ENCODE peak calls at places on chromosomes 7 and 10, in seven cellular contexts. One of them, this sample, is unnamed.

GRCh38 chr7:73992104-73992562 is 35.8 kb upstream of the ELN start:
- DNase-seq in CD4-positive, CD25-positive, alpha-beta regulatory T cell: no peak
- DNase-seq in activated CD8-positive, alpha-beta memory T cell treated with anti-CD3 and anti-CD28 coated beads, Interleukin-2, amount 50 U/mL, for 48 hours: no peak
- DNase-seq in activated CD8-positive, alpha-beta T cell treated with anti-CD3 and anti-CD28 coated beads, Interleukin-2, amount 10 ng/mL, durations not matched to agents 7 days and 5 days: no peak
- DNase-seq in GM04504: peak
- DNase-seq in aorta: peak
- DNase-seq in AML-193: no peak
- DNase-seq in this sample: no peak

GRCh38 chr10:34791947-34792346 is 23.1 kb downstream of the PARD3 start:
- DNase-seq in GM04504: no peak
- DNase-seq in activated CD8-positive, alpha-beta memory T cell treated with anti-CD3 and anti-CD28 coated beads, Interleukin-2, amount 50 U/mL, for 48 hours: no peak
- DNase-seq in CD4-positive, CD25-positive, alpha-beta regulatory T cell: no peak
- DNase-seq in activated CD8-positive, alpha-beta T cell treated with anti-CD3 and anti-CD28 coated beads, Interleukin-2, amount 10 ng/mL, durations not matched to agents 7 days and 5 days: no peak
- DNase-seq in AML-193: no peak
- DNase-seq in aorta: no peak
- DNase-seq in this sample: no peak

GRCh38 chr7:156836443-156836842 is 56.5 kb downstream of the LMBR1 start:
- DNase-seq in GM04504: no peak
- DNase-seq in aorta: no peak
- DNase-seq in AML-193: no peak
- DNase-seq in activated CD8-positive, alpha-beta T cell treated with anti-CD3 and anti-CD28 coated beads, Interleukin-2, amount 10 ng/mL, durations not matched to agents 7 days and 5 days: no peak
- DNase-seq in CD4-positive, CD25-positive, alpha-beta regulatory T cell: no peak
- DNase-seq in activated CD8-positive, alpha-beta memory T cell treated with anti-CD3 and anti-CD28 coated beads, Interleukin-2, amount 50 U/mL, for 48 hours: no peak
- DNase-seq in this sample: no peak

GRCh38 chr7:139292821-139293220 is 48.3 kb upstream of the FMC1 start:
- DNase-seq in CD4-positive, CD25-positive, alpha-beta regulatory T cell: no peak
- DNase-seq in AML-193: no peak
- DNase-seq in activated CD8-positive, alpha-beta T cell treated with anti-CD3 and anti-CD28 coated beads, Interleukin-2, amount 10 ng/mL, durations not matched to agents 7 days and 5 days: no peak
- DNase-seq in aorta: no peak
- DNase-seq in activated CD8-positive, alpha-beta memory T cell treated with anti-CD3 and anti-CD28 coated beads, Interleukin-2, amount 50 U/mL, for 48 hours: no peak
- DNase-seq in GM04504: no peak
- DNase-seq in this sample: no peak

GRCh38 chr7:28572321-28573058 is 160.2 kb downstream of the CREB5 start:
- DNase-seq in GM04504: no peak
- DNase-seq in aorta: no peak
- DNase-seq in CD4-positive, CD25-positive, alpha-beta regulatory T cell: no peak
- DNase-seq in activated CD8-positive, alpha-beta T cell treated with anti-CD3 and anti-CD28 coated beads, Interleukin-2, amount 10 ng/mL, durations not matched to agents 7 days and 5 days: no peak
- DNase-seq in activated CD8-positive, alpha-beta memory T cell treated with anti-CD3 and anti-CD28 coated beads, Interleukin-2, amount 50 U/mL, for 48 hours: no peak
- DNase-seq in AML-193: no peak
- DNase-seq in this sample: no peak

GRCh38 chr7:73856941-73857340 is 4.0 kb upstream of the TMEM270 start:
- DNase-seq in activated CD8-positive, alpha-beta memory T cell treated with anti-CD3 and anti-CD28 coated beads, Interleukin-2, amount 50 U/mL, for 48 hours: no peak
- DNase-seq in aorta: no peak
- DNase-seq in activated CD8-positive, alpha-beta T cell treated with anti-CD3 and anti-CD28 coated beads, Interleukin-2, amount 10 ng/mL, durations not matched to agents 7 days and 5 days: no peak
- DNase-seq in CD4-positive, CD25-positive, alpha-beta regulatory T cell: no peak
- DNase-seq in GM04504: no peak
- DNase-seq in AML-193: no peak
- DNase-seq in this sample: no peak

GRCh38 chr7:4201566-4201965 is 480.5 kb upstream of the FOXK1 start:
- DNase-seq in activated CD8-positive, alpha-beta memory T cell treated with anti-CD3 and anti-CD28 coated beads, Interleukin-2, amount 50 U/mL, for 48 hours: no peak
- DNase-seq in AML-193: no peak
- DNase-seq in CD4-positive, CD25-positive, alpha-beta regulatory T cell: no peak
- DNase-seq in GM04504: no peak
- DNase-seq in activated CD8-positive, alpha-beta T cell treated with anti-CD3 and anti-CD28 coated beads, Interleukin-2, amount 10 ng/mL, durations not matched to agents 7 days and 5 days: no peak
- DNase-seq in aorta: no peak
- DNase-seq in this sample: no peak

GRCh38 chr7:155344618-155345433 is 47.1 kb downstream of the INSIG1 start:
- DNase-seq in aorta: peak
- DNase-seq in GM04504: peak
- DNase-seq in AML-193: peak
- DNase-seq in activated CD8-positive, alpha-beta T cell treated with anti-CD3 and anti-CD28 coated beads, Interleukin-2, amount 10 ng/mL, durations not matched to agents 7 days and 5 days: peak
- DNase-seq in activated CD8-positive, alpha-beta memory T cell treated with anti-CD3 and anti-CD28 coated beads, Interleukin-2, amount 50 U/mL, for 48 hours: peak
- DNase-seq in CD4-positive, CD25-positive, alpha-beta regulatory T cell: peak
- DNase-seq in this sample: peak

GRCh38 chr7:103343332-103343731 is 1.2 kb downstream of the DNAJC2 start:
- DNase-seq in GM04504: no peak
- DNase-seq in AML-193: no peak
- DNase-seq in activated CD8-positive, alpha-beta T cell treated with anti-CD3 and anti-CD28 coated beads, Interleukin-2, amount 10 ng/mL, durations not matched to agents 7 days and 5 days: no peak
- DNase-seq in activated CD8-positive, alpha-beta memory T cell treated with anti-CD3 and anti-CD28 coated beads, Interleukin-2, amount 50 U/mL, for 48 hours: no peak
- DNase-seq in CD4-positive, CD25-positive, alpha-beta regulatory T cell: no peak
- DNase-seq in aorta: no peak
- DNase-seq in this sample: no peak

This sample was measured in Jurkat, Clone E6-1.